ENCODE peak calls at places on chromosome X, in seven cellular contexts. One of them, this sample, is unnamed.
A peak's percentile ranks its signal among the peaks of the same experiment; 100 is the strongest.

GRCh38 chrX:134013528-134013927 is 28.1 kb upstream of the GPC3 start:
- DNase-seq in choroid plexus epithelial cell: no peak
- DNase-seq in lower lobe of right lung: no peak
- DNase-seq in pancreas: no peak
- DNase-seq in activated CD8-positive, alpha-beta T cell treated with anti-CD3 and anti-CD28 coated beads for 36 hours: no peak
- DNase-seq in neural crest cell: no peak
- DNase-seq in HFF-Myc: no peak
- DNase-seq in this sample: no peak

GRCh38 chrX:72100051-72100755 is 31.5 kb downstream of the RTL5 start:
- DNase-seq in activated CD8-positive, alpha-beta T cell treated with anti-CD3 and anti-CD28 coated beads for 36 hours: no peak
- DNase-seq in lower lobe of right lung: no peak
- DNase-seq in pancreas: peak; percentile 21
- DNase-seq in choroid plexus epithelial cell: no peak
- DNase-seq in HFF-Myc: no peak
- DNase-seq in neural crest cell: no peak
- DNase-seq in this sample: no peak

GRCh38 chrX:24479924-24480722 is 15.0 kb downstream of the PDK3 start:
- DNase-seq in pancreas: no peak
- DNase-seq in lower lobe of right lung: peak; percentile 63
- DNase-seq in choroid plexus epithelial cell: no peak
- DNase-seq in activated CD8-positive, alpha-beta T cell treated with anti-CD3 and anti-CD28 coated beads for 36 hours: peak; percentile 86
- DNase-seq in HFF-Myc: no peak
- DNase-seq in neural crest cell: no peak
- DNase-seq in this sample: no peak

GRCh38 chrX:37454537-37455285 is 105.5 kb downstream of the PRRG1 start:
- DNase-seq in HFF-Myc: no peak
- DNase-seq in neural crest cell: no peak
- DNase-seq in lower lobe of right lung: no peak
- DNase-seq in activated CD8-positive, alpha-beta T cell treated with anti-CD3 and anti-CD28 coated beads for 36 hours: no peak
- DNase-seq in pancreas: no peak
- DNase-seq in choroid plexus epithelial cell: peak; percentile 53
- DNase-seq in this sample: no peak

GRCh38 chrX:13179100-13179499 is 134.7 kb upstream of the FAM9C start:
- DNase-seq in activated CD8-positive, alpha-beta T cell treated with anti-CD3 and anti-CD28 coated beads for 36 hours: no peak
- DNase-seq in HFF-Myc: no peak
- DNase-seq in neural crest cell: no peak
- DNase-seq in lower lobe of right lung: no peak
- DNase-seq in choroid plexus epithelial cell: no peak
- DNase-seq in pancreas: no peak
- DNase-seq in this sample: no peak

GRCh38 chrX:153910446-153910845 is 6.0 kb downstream of the AVPR2 start:
- DNase-seq in neural crest cell: no peak
- DNase-seq in activated CD8-positive, alpha-beta T cell treated with anti-CD3 and anti-CD28 coated beads for 36 hours: no peak
- DNase-seq in HFF-Myc: no peak
- DNase-seq in choroid plexus epithelial cell: no peak
- DNase-seq in lower lobe of right lung: no peak
- DNase-seq in pancreas: peak; percentile 57
- DNase-seq in this sample: no peak

GRCh38 chrX:67523932-67524331 is 19.9 kb upstream of the AR start:
- DNase-seq in lower lobe of right lung: no peak
- DNase-seq in neural crest cell: no peak
- DNase-seq in activated CD8-positive, alpha-beta T cell treated with anti-CD3 and anti-CD28 coated beads for 36 hours: no peak
- DNase-seq in choroid plexus epithelial cell: no peak
- DNase-seq in pancreas: no peak
- DNase-seq in HFF-Myc: no peak
- DNase-seq in this sample: no peak

GRCh38 chrX:131288738-131289511 is at the start of gene IGSF1:
- DNase-seq in HFF-Myc: no peak
- DNase-seq in lower lobe of right lung: no peak
- DNase-seq in pancreas: peak; percentile 60
- DNase-seq in choroid plexus epithelial cell: peak; percentile 3
- DNase-seq in activated CD8-positive, alpha-beta T cell treated with anti-CD3 and anti-CD28 coated beads for 36 hours: peak; percentile 1
- DNase-seq in neural crest cell: peak; percentile 37
- DNase-seq in this sample: no peak

GRCh38 chrX:39337461-39337860 is 536.2 kb downstream of the MID1IP1 start:
- DNase-seq in choroid plexus epithelial cell: no peak
- DNase-seq in lower lobe of right lung: no peak
- DNase-seq in neural crest cell: no peak
- DNase-seq in HFF-Myc: no peak
- DNase-seq in activated CD8-positive, alpha-beta T cell treated with anti-CD3 and anti-CD28 coated beads for 36 hours: no peak
- DNase-seq in pancreas: no peak
- DNase-seq in this sample: no peak

GRCh38 chrX:64908121-64908520 is 68.1 kb downstream of the ZC4H2 start:
- DNase-seq in HFF-Myc: no peak
- DNase-seq in choroid plexus epithelial cell: no peak
- DNase-seq in pancreas: no peak
- DNase-seq in activated CD8-positive, alpha-beta T cell treated with anti-CD3 and anti-CD28 coated beads for 36 hours: no peak
- DNase-seq in neural crest cell: no peak
- DNase-seq in lower lobe of right lung: no peak
- DNase-seq in this sample: no peak

GRCh38 chrX:44621088-44621487 is 78.4 kb upstream of the FUNDC1 start:
- DNase-seq in choroid plexus epithelial cell: no peak
- DNase-seq in lower lobe of right lung: no peak
- DNase-seq in neural crest cell: no peak
- DNase-seq in activated CD8-positive, alpha-beta T cell treated with anti-CD3 and anti-CD28 coated beads for 36 hours: no peak
- DNase-seq in HFF-Myc: no peak
- DNase-seq in pancreas: no peak
- DNase-seq in this sample: no peak

GRCh38 chrX:8126092-8126491 is 45.0 kb downstream of the VCX2 start:
- DNase-seq in lower lobe of right lung: no peak
- DNase-seq in HFF-Myc: no peak
- DNase-seq in pancreas: no peak
- DNase-seq in neural crest cell: no peak
- DNase-seq in activated CD8-positive, alpha-beta T cell treated with anti-CD3 and anti-CD28 coated beads for 36 hours: no peak
- DNase-seq in choroid plexus epithelial cell: no peak
- DNase-seq in this sample: no peak

GRCh38 chrX:26649534-26649933 is 433.6 kb downstream of the MAGEB5 start:
- DNase-seq in HFF-Myc: no peak
- DNase-seq in neural crest cell: peak; percentile 3
- DNase-seq in pancreas: no peak
- DNase-seq in lower lobe of right lung: no peak
- DNase-seq in activated CD8-positive, alpha-beta T cell treated with anti-CD3 and anti-CD28 coated beads for 36 hours: no peak
- DNase-seq in choroid plexus epithelial cell: peak; percentile 41
- DNase-seq in this sample: no peak

GRCh38 chrX:7120578-7121219 is 26.8 kb upstream of the STS start:
- DNase-seq in lower lobe of right lung: no peak
- DNase-seq in activated CD8-positive, alpha-beta T cell treated with anti-CD3 and anti-CD28 coated beads for 36 hours: no peak
- DNase-seq in pancreas: no peak
- DNase-seq in neural crest cell: no peak
- DNase-seq in choroid plexus epithelial cell: peak; percentile 67
- DNase-seq in HFF-Myc: no peak
- DNase-seq in this sample: no peak

GRCh38 chrX:81957900-81958545 is 756.1 kb downstream of the SH3BGRL start:
- DNase-seq in choroid plexus epithelial cell: peak; percentile 2
- DNase-seq in HFF-Myc: no peak
- DNase-seq in activated CD8-positive, alpha-beta T cell treated with anti-CD3 and anti-CD28 coated beads for 36 hours: peak; percentile 1
- DNase-seq in pancreas: no peak
- DNase-seq in neural crest cell: no peak
- DNase-seq in lower lobe of right lung: no peak
- DNase-seq in this sample: no peak

GRCh38 chrX:123184199-123184857 is at the start of gene GRIA3:
- DNase-seq in lower lobe of right lung: no peak
- DNase-seq in choroid plexus epithelial cell: no peak
- DNase-seq in pancreas: no peak
- DNase-seq in neural crest cell: peak; percentile 1
- DNase-seq in activated CD8-positive, alpha-beta T cell treated with anti-CD3 and anti-CD28 coated beads for 36 hours: no peak
- DNase-seq in HFF-Myc: no peak
- DNase-seq in this sample: peak; percentile 56

DNA sequence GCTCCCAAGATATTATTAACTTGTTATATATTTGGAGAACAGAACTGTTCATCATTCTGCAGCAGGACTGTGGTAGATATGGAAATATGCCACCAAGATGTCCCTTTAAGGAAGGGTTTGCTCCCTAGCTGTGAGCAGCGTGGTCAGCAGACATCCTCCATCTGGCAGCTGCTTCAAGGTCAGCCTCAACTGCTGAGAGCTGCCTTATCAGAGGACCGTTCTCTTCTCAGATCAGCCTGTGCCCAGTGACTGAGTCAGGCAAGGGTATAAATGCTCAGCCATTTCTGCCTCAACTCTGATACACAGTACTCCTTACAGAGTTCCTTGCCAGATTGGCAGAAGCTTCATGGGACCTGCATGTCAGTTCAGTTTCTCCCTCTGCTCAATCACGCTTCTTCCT is 63.4 kb upstream of the MAGEB2 start:
- DNase-seq in neural crest cell: no peak
- DNase-seq in activated CD8-positive, alpha-beta T cell treated with anti-CD3 and anti-CD28 coated beads for 36 hours: no peak
- DNase-seq in pancreas: no peak
- DNase-seq in choroid plexus epithelial cell: no peak
- DNase-seq in lower lobe of right lung: no peak
- DNase-seq in HFF-Myc: no peak
- DNase-seq in this sample: no peak
- TF ChIP-seq CTCF in neural crest cell: no peak
- TF ChIP-seq CTCF in activated CD8-positive, alpha-beta T cell treated with anti-CD3 and anti-CD28 coated beads for 36 hours: no peak
- TF ChIP-seq CTCF in pancreas: no peak
- TF ChIP-seq CTCF in choroid plexus epithelial cell: no peak
- TF ChIP-seq CTCF in lower lobe of right lung: no peak
- TF ChIP-seq CTCF in HFF-Myc: no peak
- TF ChIP-seq CTCF in this sample: no peak

GRCh38 chrX:85288992-85289723 is 45.4 kb downstream of the ZNF711 start:
- DNase-seq in pancreas: no peak
- DNase-seq in lower lobe of right lung: no peak
- DNase-seq in choroid plexus epithelial cell: no peak
- DNase-seq in activated CD8-positive, alpha-beta T cell treated with anti-CD3 and anti-CD28 coated beads for 36 hours: no peak
- DNase-seq in HFF-Myc: no peak
- DNase-seq in neural crest cell: no peak
- DNase-seq in this sample: no peak
- TF ChIP-seq CTCF in pancreas: no peak
- TF ChIP-seq CTCF in lower lobe of right lung: no peak
- TF ChIP-seq CTCF in choroid plexus epithelial cell: no peak
- TF ChIP-seq CTCF in activated CD8-positive, alpha-beta T cell treated with anti-CD3 and anti-CD28 coated beads for 36 hours: no peak
- TF ChIP-seq CTCF in HFF-Myc: no peak
- TF ChIP-seq CTCF in neural crest cell: no peak
- TF ChIP-seq CTCF in this sample: no peak

DNA sequence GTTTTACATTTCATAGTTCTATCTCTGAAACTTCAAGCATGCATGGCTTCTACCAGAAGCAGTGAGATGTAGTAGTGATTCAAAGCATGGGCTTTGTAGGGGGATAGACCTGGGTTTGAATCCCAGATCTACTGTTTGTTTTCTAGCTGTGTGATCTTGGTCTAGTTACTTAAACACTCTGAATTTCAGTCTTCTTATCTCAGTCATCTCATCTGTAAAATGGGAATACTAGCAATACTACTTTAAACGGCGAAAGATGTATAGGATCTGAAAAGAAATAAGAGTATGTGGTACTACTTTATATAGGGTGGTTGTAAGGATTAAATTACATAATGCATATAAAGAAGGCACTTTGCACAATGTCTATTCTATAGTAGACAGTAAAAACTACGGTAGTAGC is 20.0 kb upstream of the RNF128 start:
- DNase-seq in choroid plexus epithelial cell: no peak
- DNase-seq in HFF-Myc: no peak
- DNase-seq in activated CD8-positive, alpha-beta T cell treated with anti-CD3 and anti-CD28 coated beads for 36 hours: no peak
- DNase-seq in pancreas: no peak
- DNase-seq in lower lobe of right lung: no peak
- DNase-seq in neural crest cell: no peak
- DNase-seq in this sample: no peak
- TF ChIP-seq CTCF in choroid plexus epithelial cell: no peak
- TF ChIP-seq CTCF in HFF-Myc: no peak
- TF ChIP-seq CTCF in activated CD8-positive, alpha-beta T cell treated with anti-CD3 and anti-CD28 coated beads for 36 hours: no peak
- TF ChIP-seq CTCF in pancreas: no peak
- TF ChIP-seq CTCF in lower lobe of right lung: no peak
- TF ChIP-seq CTCF in neural crest cell: no peak
- TF ChIP-seq CTCF in this sample: no peak

DNA sequence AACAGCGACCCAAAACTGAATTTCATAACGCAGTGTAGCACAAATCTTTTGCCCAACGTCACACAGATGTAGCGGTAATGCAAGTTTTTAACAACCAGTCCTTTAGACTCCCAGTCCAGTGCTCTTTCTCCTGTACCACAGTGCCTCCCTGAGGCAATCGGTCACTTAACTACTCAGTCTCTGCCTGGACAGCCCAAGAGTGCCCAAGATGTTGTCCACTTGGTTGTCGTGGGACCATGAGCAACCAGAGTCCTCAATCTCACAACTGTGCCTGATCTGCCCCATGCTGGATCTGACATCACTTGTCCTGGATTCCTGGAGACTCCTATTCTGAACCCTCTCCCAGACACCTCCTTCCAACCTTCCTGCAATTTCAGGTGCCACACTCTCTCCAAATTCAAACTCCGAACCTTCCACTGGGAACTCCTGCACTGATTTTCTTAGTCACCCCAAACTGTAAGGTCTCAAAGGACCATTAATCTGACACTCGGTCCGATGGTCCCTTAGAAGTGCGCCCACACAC is 702 bp downstream of the MMGT1 start:
- DNase-seq in lower lobe of right lung: no peak
- DNase-seq in choroid plexus epithelial cell: peak; percentile 30
- DNase-seq in HFF-Myc: no peak
- DNase-seq in neural crest cell: no peak
- DNase-seq in activated CD8-positive, alpha-beta T cell treated with anti-CD3 and anti-CD28 coated beads for 36 hours: peak; percentile 16
- DNase-seq in pancreas: no peak
- DNase-seq in this sample: no peak
- TF ChIP-seq CTCF in lower lobe of right lung: no peak
- TF ChIP-seq CTCF in choroid plexus epithelial cell: peak; percentile 26
- TF ChIP-seq CTCF in HFF-Myc: no peak
- TF ChIP-seq CTCF in neural crest cell: peak; percentile 12
- TF ChIP-seq CTCF in activated CD8-positive, alpha-beta T cell treated with anti-CD3 and anti-CD28 coated beads for 36 hours: no peak
- TF ChIP-seq CTCF in pancreas: no peak
- TF ChIP-seq CTCF in this sample: no peak

DNA sequence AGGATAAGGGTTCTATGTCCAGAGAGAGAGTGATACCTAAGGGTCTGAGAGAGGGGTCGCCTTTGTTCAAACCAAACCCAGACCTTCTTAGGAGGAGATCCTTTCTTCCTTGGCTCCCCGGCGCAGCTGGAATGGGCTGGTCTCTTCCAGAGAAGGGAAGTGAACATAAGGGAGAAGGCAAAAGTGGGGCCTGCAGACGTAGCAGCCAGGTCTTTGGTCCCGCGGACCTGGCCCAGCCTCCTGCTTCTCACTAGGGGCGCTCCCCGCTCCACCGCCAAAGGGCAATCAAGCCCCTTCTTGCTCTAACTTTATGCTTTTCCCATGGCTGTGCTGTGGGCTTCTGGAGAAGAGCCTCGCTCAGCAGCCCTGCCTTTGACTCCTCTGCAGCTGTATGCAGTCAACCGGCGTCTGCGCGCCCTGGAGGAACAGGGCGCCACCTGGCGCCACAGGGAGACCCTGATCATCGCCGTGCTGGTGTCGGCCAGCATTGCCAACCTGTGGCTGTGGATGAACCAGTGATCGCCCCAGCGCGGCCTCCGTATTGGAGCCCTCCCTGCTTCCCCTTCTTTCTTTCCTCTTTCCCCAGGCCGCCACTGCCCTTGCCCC is 6.5 kb downstream of the FATE1 start:
- DNase-seq in neural crest cell: peak; percentile 40
- DNase-seq in HFF-Myc: no peak
- DNase-seq in choroid plexus epithelial cell: peak; percentile 14
- DNase-seq in activated CD8-positive, alpha-beta T cell treated with anti-CD3 and anti-CD28 coated beads for 36 hours: no peak
- DNase-seq in pancreas: peak; percentile 82
- DNase-seq in lower lobe of right lung: no peak
- DNase-seq in this sample: peak; percentile 1
- TF ChIP-seq CTCF in neural crest cell: peak; percentile 59
- TF ChIP-seq CTCF in HFF-Myc: peak; percentile 42
- TF ChIP-seq CTCF in choroid plexus epithelial cell: peak; percentile 38
- TF ChIP-seq CTCF in activated CD8-positive, alpha-beta T cell treated with anti-CD3 and anti-CD28 coated beads for 36 hours: no peak
- TF ChIP-seq CTCF in pancreas: peak; percentile 31
- TF ChIP-seq CTCF in lower lobe of right lung: no peak
- TF ChIP-seq CTCF in this sample: peak; percentile 46

GRCh38 chrX:21382715-21383114 is 8.5 kb downstream of the CNKSR2 start:
- DNase-seq in choroid plexus epithelial cell: peak; percentile 5
- DNase-seq in HFF-Myc: no peak
- DNase-seq in activated CD8-positive, alpha-beta T cell treated with anti-CD3 and anti-CD28 coated beads for 36 hours: no peak
- DNase-seq in lower lobe of right lung: no peak
- DNase-seq in pancreas: no peak
- DNase-seq in neural crest cell: no peak
- DNase-seq in this sample: no peak
- TF ChIP-seq CTCF in choroid plexus epithelial cell: peak; percentile 29
- TF ChIP-seq CTCF in HFF-Myc: no peak
- TF ChIP-seq CTCF in activated CD8-positive, alpha-beta T cell treated with anti-CD3 and anti-CD28 coated beads for 36 hours: peak; percentile 28
- TF ChIP-seq CTCF in lower lobe of right lung: peak; percentile 10
- TF ChIP-seq CTCF in pancreas: peak; percentile 40
- TF ChIP-seq CTCF in neural crest cell: peak; percentile 70
- TF ChIP-seq CTCF in this sample: no peak

This sample was measured in AG09319.